ENCODE peak calls at places on chromosome 11, in seven cellular contexts. I is CD4-positive, alpha-beta memory T cell; E is endothelial cell of umbilical vein; W is tibial artery; X is HepG2; F is brain microvascular endothelial cell; R is PC-3. L is an unnamed sample.
A peak's percentile ranks its signal among the peaks of the same experiment; 100 is the strongest.

GRCh38 chr11:93747122-93747521 is 5.7 kb downstream of the C11orf54 start:
- DNase-seq in I (no peak), E (no peak), W (no peak), X (no peak), F (no peak), R (no peak), L (no peak)

GRCh38 chr11:75719089-75719638 is 1.5 kb downstream of the MOGAT2 start:
- DNase-seq in I (no peak), E (no peak), W (no peak), X (peak; percentile 38), F (no peak), R (no peak), L (no peak)

GRCh38 chr11:45857834-45858492 is 10.7 kb downstream of the CRY2 start:
- DNase-seq in I (no peak), E (peak; percentile 94), W (peak; percentile 38), X (no peak), F (peak; percentile 56), R (no peak), L (no peak)

GRCh38 chr11:78714539-78714938 is 139.9 kb upstream of the NARS2 start:
- DNase-seq in I (no peak), E (no peak), W (no peak), X (no peak), F (no peak), R (peak; percentile 64), L (no peak)

GRCh38 chr11:109085708-109086373 is 336.1 kb upstream of the C11orf87 start:
- DNase-seq in I (no peak), E (no peak), W (no peak), X (no peak), F (no peak), R (peak; percentile 25), L (no peak)

GRCh38 chr11:15053201-15053685 is 20.1 kb upstream of the CALCB start:
- DNase-seq in I (no peak), E (no peak), W (no peak), X (no peak), F (no peak), R (no peak), L (no peak)

GRCh38 chr11:65298655-65299179 is 15.9 kb upstream of the CDC42EP2 start:
- DNase-seq in I (no peak), E (no peak), W (peak; percentile 69), X (no peak), F (peak; percentile 36), R (no peak), L (no peak)

GRCh38 chr11:35529971-35530495 is 4.6 kb upstream of the PAMR1 start:
- DNase-seq in I (no peak), E (no peak), W (no peak), X (no peak), F (peak; percentile 87), R (peak; percentile 91), L (no peak)

GRCh38 chr11:112794321-112794720 is 166.9 kb upstream of the NCAM1 start:
- DNase-seq in I (no peak), E (no peak), W (no peak), X (no peak), F (no peak), R (no peak), L (no peak)

GRCh38 chr11:71485063-71485399 is 32.0 kb downstream of the NADSYN1 start:
- DNase-seq in I (no peak), E (no peak), W (no peak), X (no peak), F (no peak), R (no peak), L (no peak)

GRCh38 chr11:42709216-42709615 is 602.6 kb upstream of the API5 start:
- DNase-seq in I (no peak), E (no peak), W (no peak), X (no peak), F (no peak), R (no peak), L (no peak)

GRCh38 chr11:13861411-13861810 is 101.1 kb upstream of the SPON1 start:
- DNase-seq in I (peak; percentile 24), E (no peak), W (no peak), X (no peak), F (no peak), R (no peak), L (no peak)

GRCh38 chr11:103608566-103608965 is 427.9 kb upstream of the DDI1 start:
- DNase-seq in I (no peak), E (no peak), W (no peak), X (no peak), F (peak; percentile 59), R (peak; percentile 66), L (no peak)

GRCh38 chr11:100837294-100837693 is 150.2 kb downstream of the ARHGAP42 start:
- DNase-seq in I (no peak), E (no peak), W (no peak), X (no peak), F (no peak), R (peak; percentile 50), L (no peak)

GRCh38 chr11:28863422-28863821 is 755.2 kb downstream of the METTL15 start:
- DNase-seq in I (no peak), E (no peak), W (no peak), X (no peak), F (no peak), R (no peak), L (no peak)

GRCh38 chr11:31913985-31914384 is 102.9 kb upstream of the PAX6 start:
- DNase-seq in I (no peak), E (no peak), W (no peak), X (no peak), F (no peak), R (no peak), L (no peak)

GRCh38 chr11:64119748-64120147 is 46.2 kb downstream of the MACROD1 start:
- DNase-seq in I (no peak), E (no peak), W (no peak), X (no peak), F (no peak), R (no peak), L (no peak)

GRCh38 chr11:126415128-126415527 is 59.6 kb downstream of the ST3GAL4 start:
- DNase-seq in I (no peak), E (no peak), W (peak; percentile 92), X (no peak), F (no peak), R (no peak), L (peak; percentile 97)

GRCh38 chr11:12762696-12763324 is 88.6 kb downstream of the TEAD1 start:
- DNase-seq in I (no peak), E (no peak), W (no peak), X (no peak), F (no peak), R (no peak), L (no peak)

GRCh38 chr11:84097186-84097585 is 811.0 kb upstream of the CCDC90B start:
- DNase-seq in I (no peak), E (no peak), W (no peak), X (no peak), F (no peak), R (no peak), L (no peak)

GRCh38 chr11:3831378-3832239 is 9.2 kb downstream of the RHOG start:
- DNase-seq in I (no peak), E (no peak), W (no peak), X (no peak), F (no peak), R (no peak), L (no peak)

GRCh38 chr11:47765086-47765485 is 2.1 kb downstream of the FNBP4 start:
- DNase-seq in I (no peak), E (no peak), W (no peak), X (no peak), F (no peak), R (no peak), L (no peak)

GRCh38 chr11:65321828-65322495 is 7.3 kb downstream of the CDC42EP2 start:
- DNase-seq in I (no peak), E (no peak), W (no peak), X (no peak), F (no peak), R (no peak), L (no peak)

GRCh38 chr11:11211186-11211585 is 141.9 kb downstream of the CSNK2A3 start:
- DNase-seq in I (no peak), E (no peak), W (no peak), X (no peak), F (no peak), R (no peak), L (peak; percentile 70)

GRCh38 chr11:116901211-116901610 is 63.8 kb upstream of the APOA1 start:
- DNase-seq in I (no peak), E (no peak), W (no peak), X (no peak), F (no peak), R (no peak), L (no peak)

GRCh38 chr11:17651061-17651460 is 68.3 kb upstream of the MYOD1 start:
- DNase-seq in I (no peak), E (no peak), W (no peak), X (no peak), F (no peak), R (no peak), L (no peak)

DNA sequence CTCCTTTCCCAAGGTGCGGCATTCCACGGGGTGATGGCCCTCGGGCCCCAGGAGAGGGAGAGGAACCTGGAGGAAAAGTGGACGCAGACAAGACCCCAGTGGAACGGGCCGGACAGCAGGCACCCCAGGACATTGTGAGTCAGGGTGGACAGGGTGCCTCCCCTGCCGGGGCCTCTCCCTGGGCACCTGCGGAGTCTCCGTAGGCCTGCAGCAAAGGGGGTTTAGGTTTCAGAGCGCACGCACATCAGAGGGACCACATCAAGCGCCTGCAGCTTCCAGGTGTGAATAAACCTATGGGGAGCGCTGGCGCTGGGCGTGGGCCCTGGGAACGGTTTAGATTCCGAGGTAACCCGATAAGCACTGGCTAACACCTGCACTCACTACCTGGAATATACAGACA is 22.7 kb upstream of the FGF19 start:
- DNase-seq in I (no peak), E (no peak), W (no peak), X (no peak), F (no peak), R (no peak), L (no peak)
- H3K27me3 ChIP-seq in I (peaks cover 5% of the 10 kb centered on the region), E (peaks cover 22% of the 10 kb centered on the region), W (no peaks in the 10 kb centered on the region), X (peaks cover 60% of the 10 kb centered on the region), F (no peaks in the 10 kb centered on the region), R (no peaks in the 10 kb centered on the region), L (no peaks in the 10 kb centered on the region)

DNA sequence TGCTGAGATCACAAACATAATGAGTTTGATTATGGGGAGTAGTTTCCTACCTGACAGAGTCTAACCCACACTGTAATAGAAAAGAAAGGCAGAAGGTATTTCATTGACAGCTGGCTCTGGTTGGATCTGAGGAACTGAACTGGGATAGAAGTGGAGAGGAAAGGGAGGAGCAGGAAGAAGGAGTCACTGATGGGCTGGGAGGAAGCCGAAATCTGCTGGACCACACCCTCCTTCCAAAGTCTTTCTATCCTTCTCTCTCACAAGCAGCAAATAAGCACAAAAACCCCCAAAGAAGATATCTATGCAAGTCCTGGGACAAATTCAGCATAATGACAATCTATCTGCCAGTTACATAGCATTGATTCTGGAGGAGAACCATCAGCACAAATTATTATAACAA is 11.6 kb downstream of the BLID start:
- DNase-seq in I (no peak), E (no peak), W (no peak), X (no peak), F (no peak), R (no peak), L (no peak)
- H3K27me3 ChIP-seq in I (peaks cover 5% of the 10 kb centered on the region), E (no peaks in the 10 kb centered on the region), W (no peaks in the 10 kb centered on the region), X (no peaks in the 10 kb centered on the region), F (no peaks in the 10 kb centered on the region), R (no peaks in the 10 kb centered on the region), L (no peaks in the 10 kb centered on the region)

GRCh38 chr11:417652-418342 is 3.0 kb upstream of the SIGIRR start:
- DNase-seq in I (no peak), E (no peak), W (no peak), X (no peak), F (no peak), R (no peak), L (no peak)
- H3K27me3 ChIP-seq in I (no peaks in the 10 kb centered on the region), E (no peaks in the 10 kb centered on the region), W (no peaks in the 10 kb centered on the region), X (peaks cover 10% of the 10 kb centered on the region), F (no peaks in the 10 kb centered on the region), R (no peaks in the 10 kb centered on the region), L (peaks cover 80% of the 10 kb centered on the region)

GRCh38 chr11:114165326-114166230 is 106.1 kb downstream of the ZBTB16 start:
- DNase-seq in I (no peak), E (no peak), W (no peak), X (no peak), F (no peak), R (no peak), L (no peak)
- H3K27me3 ChIP-seq in I (no peaks in the 10 kb centered on the region), E (no peaks in the 10 kb centered on the region), W (no peaks in the 10 kb centered on the region), X (peaks cover 23% of the 10 kb centered on the region), F (peaks cover 10% of the 10 kb centered on the region), R (peaks cover 87% of the 10 kb centered on the region), L (no peaks in the 10 kb centered on the region)